ENCODE peak calls at places on chromosomes 7 and 10, in nine cellular contexts. V is fibroblast of mammary gland, N is HCT116, U is esophagus squamous epithelium, T is left ventricle myocardium inferior, X is WTC11, E is adrenal gland, G is fibroblast of the aortic adventitia, A is fibroblast of lung. B is an unnamed sample.

GRCh38 chr7:97271619-97272018 is 154.1 kb downstream of the SDHAF3 start:
- DNase-seq in V (no peak), N (no peak), U (no peak), T (no peak), G (no peak), X (no peak), E (no peak), A (no peak), B (no peak)

GRCh38 chr7:17041324-17041723 is 159.5 kb upstream of the AGR3 start:
- DNase-seq in G (peak), T (no peak), X (no peak), N (no peak), U (no peak), V (peak), A (peak), E (no peak), B (peak)

GRCh38 chr10:71966046-71967004 is 2.1 kb downstream of the CHST3 start:
- DNase-seq in G (peak), X (no peak), T (no peak), N (no peak), E (no peak), U (no peak), A (peak), V (peak), B (no peak)

GRCh38 chr7:83821866-83822265 is 172.9 kb upstream of the SEMA3E start:
- DNase-seq in N (no peak), U (no peak), G (peak), T (no peak), E (no peak), X (no peak), V (no peak), A (no peak), B (no peak)

GRCh38 chr10:1762066-1762465 is 24.7 kb upstream of the ADARB2 start:
- DNase-seq in G (no peak), X (no peak), E (no peak), T (no peak), A (no peak), N (no peak), V (no peak), U (no peak), B (no peak)

GRCh38 chr7:82859106-82859850 is 303.4 kb downstream of the PCLO start:
- DNase-seq in T (no peak), E (no peak), G (peak), N (no peak), A (peak), V (peak), U (no peak), X (no peak), B (no peak)

GRCh38 chr7:21972397-21972784 is 26.7 kb upstream of the CDCA7L start:
- DNase-seq in A (no peak), N (peak), T (no peak), U (no peak), G (no peak), X (peak), E (no peak), V (no peak), B (no peak)

GRCh38 chr7:105003275-105003674 is 10.7 kb upstream of the KMT2E start:
- DNase-seq in G (peak), U (no peak), T (no peak), A (peak), E (peak), X (no peak), N (no peak), V (peak), B (peak)

GRCh38 chr10:102674566-102674965 is 30.3 kb downstream of the TRIM8 start:
- DNase-seq in X (no peak), V (no peak), N (no peak), A (no peak), T (no peak), U (no peak), G (no peak), E (no peak), B (peak)

GRCh38 chr7:137304624-137305235 is 38.8 kb downstream of the PTN start:
- DNase-seq in N (no peak), E (no peak), T (no peak), U (no peak), A (peak), G (peak), X (no peak), V (no peak), B (no peak)

GRCh38 chr7:144782883-144783282 is 53.0 kb downstream of the TPK1 start:
- DNase-seq in N (no peak), X (no peak), G (no peak), T (no peak), U (no peak), A (no peak), V (no peak), E (no peak), B (no peak)

GRCh38 chr7:156128496-156128895 is 316.2 kb upstream of the SHH start:
- DNase-seq in V (no peak), A (no peak), G (no peak), N (no peak), U (no peak), X (no peak), E (no peak), T (no peak), B (no peak)

GRCh38 chr7:74044366-74045350 is 16.7 kb downstream of the ELN start:
- DNase-seq in T (no peak), E (no peak), U (no peak), A (no peak), X (no peak), G (no peak), N (no peak), V (no peak), B (no peak)

GRCh38 chr10:126646101-126646500 is 24.4 kb downstream of the C10orf90 start:
- DNase-seq in E (no peak), T (no peak), G (peak), V (peak), A (peak), N (no peak), U (no peak), X (no peak), B (peak)

GRCh38 chr10:22246680-22247391 is 29.0 kb upstream of the EBLN1 start:
- DNase-seq in T (no peak), V (peak), N (peak), U (no peak), E (no peak), A (peak), X (no peak), G (peak), B (peak)

GRCh38 chr7:150405584-150406310 is 26.6 kb downstream of the ZNF775 start:
- DNase-seq in T (no peak), A (no peak), X (peak), U (no peak), V (peak), E (no peak), N (no peak), G (no peak), B (no peak)

GRCh38 chr7:116527521-116527920 is 2.7 kb downstream of the CAV1 start:
- DNase-seq in E (no peak), V (peak), U (no peak), G (peak), T (no peak), X (no peak), A (peak), N (no peak), B (no peak)

GRCh38 chr10:115918812-115919211 is 354.2 kb downstream of the GFRA1 start:
- DNase-seq in A (peak), T (no peak), N (no peak), V (peak), X (no peak), E (no peak), G (peak), U (no peak), B (peak)

GRCh38 chr7:124761164-124761715 is 4.4 kb downstream of the GPR37 start:
- DNase-seq in T (no peak), G (no peak), A (no peak), E (no peak), N (no peak), V (no peak), U (no peak), X (no peak), B (no peak)
- TF ChIP-seq CTCF in T (no peak), G (no peak), A (no peak), E (no peak), N (no peak), V (no peak), U (no peak), X (no peak), B (no peak)

GRCh38 chr10:100890141-100890695 is 22.5 kb upstream of the SLF2 start:
- DNase-seq in U (no peak), V (no peak), E (no peak), T (no peak), X (no peak), G (no peak), A (no peak), N (no peak), B (no peak)

GRCh38 chr10:100889546-100889945 is 23.2 kb upstream of the SLF2 start:
- DNase-seq in E (peak), A (peak), U (no peak), G (no peak), N (no peak), X (no peak), V (no peak), T (no peak), B (no peak)

GRCh38 chr10:100890696-100891271 is 22.0 kb upstream of the SLF2 start:
- DNase-seq in T (no peak), N (peak), E (peak), A (peak), U (no peak), G (peak), X (no peak), V (peak), B (peak)

GRCh38 chr10:100887761-100888296 is 24.9 kb upstream of the SLF2 start:
- DNase-seq in U (no peak), N (no peak), E (peak), X (no peak), A (no peak), T (no peak), V (no peak), G (no peak), B (no peak)

DNA sequence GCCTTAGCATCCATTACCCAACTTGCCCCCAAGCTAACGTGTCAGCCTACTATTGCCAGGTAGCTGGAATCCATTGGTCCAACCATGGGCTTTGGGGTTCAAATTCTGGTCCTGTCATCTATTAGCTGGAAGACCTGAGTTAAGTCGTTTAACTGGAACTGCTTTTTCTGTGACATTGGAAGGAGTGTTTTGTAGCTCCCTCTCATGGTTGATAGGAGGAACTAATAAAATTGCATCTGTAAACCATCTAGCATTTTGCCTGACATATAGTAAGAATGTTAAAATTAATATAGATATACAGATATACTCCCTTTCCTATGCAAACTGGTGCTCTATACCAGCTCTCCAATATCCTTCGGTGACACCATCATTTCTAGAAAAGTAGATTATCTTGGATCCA is 23.8 kb upstream of the SLF2 start:
- DNase-seq in A (no peak), T (no peak), X (no peak), U (no peak), E (peak), G (no peak), N (peak), V (peak), B (no peak)
- TF ChIP-seq CTCF in A (peak), T (peak), X (no peak), U (no peak), E (no peak), G (peak), N (peak), V (peak), B (peak)

GRCh38 chr7:19984231-19984632 is 210.8 kb upstream of the TMEM196 start:
- DNase-seq in T (no peak), U (no peak), N (no peak), V (no peak), G (no peak), X (peak), E (no peak), A (no peak), B (no peak)

GRCh38 chr7:19988860-19989259 is 215.4 kb upstream of the TMEM196 start:
- DNase-seq in G (no peak), A (no peak), N (no peak), E (no peak), V (no peak), U (no peak), T (no peak), X (no peak), B (no peak)

GRCh38 chr7:19982841-19983835 is 209.7 kb upstream of the TMEM196 start:
- DNase-seq in V (peak), T (no peak), X (peak), E (peak), N (peak), A (peak), G (peak), U (no peak), B (peak)
- TF ChIP-seq CTCF in V (peak), T (peak), X (no peak), E (peak), N (peak), A (peak), G (peak), U (no peak), B (peak)

GRCh38 chr10:47238331-47239095 is 61.5 kb upstream of the GDF10 start:
- DNase-seq in T (no peak), A (no peak), G (no peak), X (no peak), E (peak), N (no peak), V (no peak), U (no peak), B (no peak)

GRCh38 chr10:47241946-47242900 is 57.8 kb upstream of the GDF10 start:
- DNase-seq in V (no peak), G (no peak), T (no peak), A (no peak), E (peak), N (no peak), U (no peak), X (no peak), B (no peak)

GRCh38 chr10:47241256-47241655 is 58.7 kb upstream of the GDF10 start:
- DNase-seq in G (no peak), X (no peak), U (no peak), T (no peak), N (no peak), A (no peak), E (peak), V (no peak), B (no peak)

GRCh38 chr10:47239211-47239610 is 60.8 kb upstream of the GDF10 start:
- DNase-seq in G (no peak), A (no peak), E (peak), T (no peak), N (no peak), U (no peak), X (no peak), V (no peak), B (no peak)

DNA sequence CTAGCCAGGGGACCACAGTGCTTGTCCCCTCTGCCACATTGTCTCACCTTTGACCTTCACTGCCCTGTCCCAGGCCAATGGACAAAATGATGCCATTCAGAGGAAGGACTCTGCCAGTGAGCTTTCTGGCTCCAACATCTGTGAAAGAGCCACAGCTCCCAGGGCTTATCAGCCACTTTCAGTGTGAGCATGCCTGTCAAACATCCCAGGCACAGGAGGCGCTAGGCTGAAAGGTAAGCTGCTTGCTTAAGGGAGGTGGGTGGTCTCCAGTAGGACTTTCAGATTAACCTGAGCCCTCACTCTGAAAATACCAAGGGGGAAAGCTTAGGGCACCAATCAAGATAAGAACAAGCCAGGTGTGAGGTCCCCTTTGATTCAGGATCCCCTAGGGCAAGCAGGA is 59.8 kb upstream of the GDF10 start:
- DNase-seq in G (no peak), V (no peak), A (no peak), T (no peak), U (no peak), X (no peak), E (no peak), N (no peak), B (no peak)
- TF ChIP-seq CTCF in G (no peak), V (no peak), A (no peak), T (no peak), U (no peak), X (no peak), E (no peak), N (no peak), B (no peak)

DNA sequence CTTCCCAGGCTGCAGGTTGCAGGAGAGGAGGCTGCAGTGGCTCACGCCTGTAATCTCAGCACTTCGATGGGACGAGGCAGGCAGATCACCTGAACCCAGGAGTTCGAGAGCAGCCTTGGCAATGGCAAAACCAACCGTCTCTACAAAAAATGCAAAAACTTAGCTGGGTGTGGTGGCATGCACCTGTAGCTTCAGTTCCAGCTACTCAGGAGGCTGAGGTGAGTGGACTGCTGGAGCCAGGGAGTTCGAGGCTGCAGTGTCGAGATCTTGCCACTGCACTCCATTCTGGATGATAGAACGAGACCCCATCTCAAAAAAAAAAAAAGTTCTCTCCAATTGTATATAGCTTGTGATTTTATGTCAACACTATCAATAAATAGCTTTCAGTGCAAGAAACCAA is 9.7 kb upstream of the IFIT5 start:
- DNase-seq in U (no peak), N (no peak), E (no peak), T (no peak), X (no peak), G (no peak), A (no peak), V (no peak), B (no peak)
- TF ChIP-seq CTCF in U (no peak), N (no peak), E (no peak), T (no peak), X (no peak), G (no peak), A (no peak), V (no peak), B (no peak)

DNA sequence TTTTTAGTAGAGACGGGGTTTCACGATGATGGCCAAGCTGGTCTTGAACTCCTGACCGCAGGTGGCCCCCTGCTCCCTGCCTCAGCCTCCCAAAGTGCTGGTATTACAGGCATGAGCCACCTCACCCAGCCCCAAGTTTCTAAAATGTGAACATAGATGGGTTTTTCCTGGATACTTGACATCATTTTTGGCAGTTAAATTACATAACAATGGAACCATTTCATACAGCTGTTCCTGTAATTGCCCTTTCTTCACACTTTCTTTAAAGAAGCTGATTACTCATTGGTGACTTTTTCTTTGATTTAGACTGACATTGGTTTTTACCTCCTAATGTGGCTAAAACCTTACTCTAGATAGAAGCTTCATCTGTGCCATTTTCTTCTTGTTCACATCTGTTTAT is 5.9 kb downstream of the ZKSCAN1 start:
- DNase-seq in N (no peak), T (no peak), A (peak), V (no peak), E (no peak), U (no peak), X (no peak), G (no peak), B (no peak)
- TF ChIP-seq CTCF in N (no peak), T (no peak), A (no peak), V (no peak), E (no peak), U (no peak), X (no peak), G (no peak), B (no peak)

DNA sequence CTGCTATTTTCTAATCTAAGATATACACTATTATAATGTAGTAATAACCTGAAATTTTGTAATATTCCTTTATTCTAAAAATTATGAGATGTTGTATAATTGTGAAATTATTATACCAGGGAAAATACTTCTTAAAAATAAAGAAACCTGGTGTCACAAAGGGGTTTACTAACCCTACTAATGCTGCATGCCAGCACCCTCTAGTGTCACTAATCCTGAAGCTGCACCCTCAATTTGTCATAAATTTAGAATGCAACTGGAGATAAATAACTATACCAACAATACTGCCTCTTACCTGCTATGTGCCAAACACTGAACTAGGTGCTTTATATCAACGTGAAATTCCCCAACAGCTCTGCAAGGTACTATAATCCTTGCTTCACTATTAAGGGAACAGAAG is 30.8 kb downstream of the TM9SF3 start:
- DNase-seq in V (peak), E (no peak), U (no peak), T (no peak), X (no peak), N (no peak), G (peak), A (peak), B (peak)
- TF ChIP-seq CTCF in V (peak), E (peak), U (no peak), T (peak), X (no peak), N (peak), G (peak), A (peak), B (peak)

DNA sequence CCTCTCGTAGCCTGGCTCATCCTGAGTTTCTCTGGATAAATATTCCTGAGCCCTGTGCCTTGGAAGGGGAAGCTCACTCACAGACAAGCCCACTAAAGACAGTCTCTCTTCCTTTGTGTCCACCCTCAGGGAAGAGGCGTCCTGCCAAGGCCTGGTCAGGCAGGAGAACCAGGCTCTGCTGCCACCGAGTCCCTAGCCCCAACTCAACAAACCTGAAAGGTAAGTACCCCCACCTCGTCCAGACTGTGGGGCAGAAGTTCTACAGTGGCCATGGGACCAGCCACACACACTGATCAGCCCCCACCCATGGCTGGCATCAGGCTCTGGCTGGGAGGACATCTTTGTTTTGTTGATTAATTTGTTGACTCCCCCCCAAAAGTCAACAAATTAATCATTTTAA is 2.8 kb downstream of the GPR15LG start:
- DNase-seq in V (no peak), T (no peak), X (no peak), E (peak), G (no peak), A (no peak), N (no peak), U (no peak), B (no peak)
- TF ChIP-seq CTCF in V (no peak), T (no peak), X (no peak), E (no peak), G (no peak), A (no peak), N (no peak), U (no peak), B (no peak)

GRCh38 chr7:79548616-79549206 is 95.2 kb upstream of the MAGI2 start:
- DNase-seq in N (no peak), A (no peak), U (no peak), V (peak), E (no peak), T (no peak), G (peak), X (no peak), B (peak)
- TF ChIP-seq CTCF in N (no peak), A (no peak), U (no peak), V (no peak), E (no peak), T (no peak), G (no peak), X (no peak), B (no peak)

GRCh38 chr7:122605929-122606328 is 93.0 kb downstream of the RNF133 start:
- DNase-seq in T (no peak), X (no peak), N (no peak), E (no peak), V (no peak), G (no peak), U (no peak), A (no peak), B (no peak)
- TF ChIP-seq CTCF in T (no peak), X (no peak), N (no peak), E (no peak), V (no peak), G (no peak), U (no peak), A (no peak), B (no peak)

B was measured in fibroblast of villous mesenchyme.